ENCODE peak calls at places on chromosomes 11 and 22, in four cellular contexts. Q is transverse colon, A is K562, N is A549. T is an unnamed sample.

GRCh38 chr11:122634507-122634906 is 21.0 kb upstream of the UBASH3B start:
- DNase-seq in A (no peak), N (no peak), Q (peak), T (no peak)

GRCh38 chr22:50308597-50308935 is 1.1 kb upstream of the PLXNB2 start:
- DNase-seq in Q (peak), N (peak), A (peak), T (peak)

GRCh38 chr22:43226368-43226979 is 39.5 kb upstream of the TTLL12 start:
- DNase-seq in Q (no peak), A (peak), N (no peak), T (no peak)

GRCh38 chr11:86726118-86726748 is 53.8 kb upstream of the ME3 start:
- DNase-seq in N (peak), A (no peak), Q (no peak), T (no peak)

GRCh38 chr11:29310016-29310415 is 706.8 kb downstream of the KCNA4 start:
- DNase-seq in A (no peak), Q (no peak), N (no peak), T (no peak)

GRCh38 chr11:61061081-61061826 is 41.0 kb upstream of the CD5 start:
- DNase-seq in A (no peak), Q (no peak), N (no peak), T (no peak)

GRCh38 chr11:1745701-1746320 is 4.6 kb downstream of the IFITM10 start:
- DNase-seq in N (no peak), Q (no peak), A (no peak), T (no peak)

GRCh38 chr11:126112547-126112946 is 49.9 kb upstream of the CDON start:
- DNase-seq in N (no peak), Q (no peak), A (no peak), T (no peak)

GRCh38 chr22:46833228-46833627 is 70.8 kb downstream of the TBC1D22A start:
- DNase-seq in Q (no peak), N (peak), A (no peak), T (no peak)

GRCh38 chr11:16511109-16511806 is 154.9 kb upstream of the SOX6 start:
- DNase-seq in Q (no peak), N (no peak), A (no peak), T (no peak)

GRCh38 chr11:94958118-94958517 is 15.2 kb downstream of the CWC15 start:
- DNase-seq in Q (no peak), A (no peak), N (no peak), T (no peak)

GRCh38 chr11:67615455-67616430 is 9.0 kb downstream of the NDUFV1 start:
- DNase-seq in N (peak), Q (peak), A (peak), T (no peak)

GRCh38 chr11:78188809-78189724 is at the start of gene USP35:
- DNase-seq in Q (no peak), N (no peak), A (no peak), T (no peak)

GRCh38 chr11:78190374-78190773 is 1.7 kb downstream of the USP35 start:
- DNase-seq in A (no peak), N (no peak), Q (no peak), T (no peak)

GRCh38 chr11:78189851-78190250 is 1.1 kb downstream of the USP35 start:
- DNase-seq in N (no peak), A (no peak), Q (no peak), T (no peak)

GRCh38 chr11:78187366-78188011 is 937 bp downstream of the KCTD21 start:
- DNase-seq in N (no peak), Q (no peak), A (no peak), T (no peak)

GRCh38 chr11:78188012-78188808 is at the start of gene KCTD21:
- DNase-seq in Q (peak), N (peak), A (peak), T (peak)
- TF ChIP-seq EP300 in Q (no peak), N (no peak), A (peak), T (no peak)

GRCh38 chr11:36361472-36361871 is 65.4 kb downstream of the PRR5L start:
- DNase-seq in A (no peak), Q (no peak), N (no peak), T (no peak)

GRCh38 chr11:36360318-36360717 is 64.2 kb downstream of the PRR5L start:
- DNase-seq in A (no peak), N (no peak), Q (no peak), T (no peak)

GRCh38 chr11:36360833-36361232 is 64.7 kb downstream of the PRR5L start:
- DNase-seq in N (no peak), Q (no peak), A (no peak), T (no peak)

GRCh38 chr11:36362902-36363301 is 66.8 kb downstream of the PRR5L start:
- DNase-seq in Q (no peak), A (no peak), N (no peak), T (peak)

GRCh38 chr11:36361901-36362391 is 65.9 kb downstream of the PRR5L start:
- DNase-seq in Q (no peak), A (no peak), N (peak), T (no peak)
- TF ChIP-seq EP300 in Q (no peak), A (no peak), N (no peak), T (no peak)

GRCh38 chr11:20051783-20052399 is 108.4 kb downstream of the DBX1 start:
- DNase-seq in N (no peak), A (no peak), Q (no peak), T (no peak)
- TF ChIP-seq EP300 in N (no peak), A (no peak), Q (no peak), T (no peak)

DNA sequence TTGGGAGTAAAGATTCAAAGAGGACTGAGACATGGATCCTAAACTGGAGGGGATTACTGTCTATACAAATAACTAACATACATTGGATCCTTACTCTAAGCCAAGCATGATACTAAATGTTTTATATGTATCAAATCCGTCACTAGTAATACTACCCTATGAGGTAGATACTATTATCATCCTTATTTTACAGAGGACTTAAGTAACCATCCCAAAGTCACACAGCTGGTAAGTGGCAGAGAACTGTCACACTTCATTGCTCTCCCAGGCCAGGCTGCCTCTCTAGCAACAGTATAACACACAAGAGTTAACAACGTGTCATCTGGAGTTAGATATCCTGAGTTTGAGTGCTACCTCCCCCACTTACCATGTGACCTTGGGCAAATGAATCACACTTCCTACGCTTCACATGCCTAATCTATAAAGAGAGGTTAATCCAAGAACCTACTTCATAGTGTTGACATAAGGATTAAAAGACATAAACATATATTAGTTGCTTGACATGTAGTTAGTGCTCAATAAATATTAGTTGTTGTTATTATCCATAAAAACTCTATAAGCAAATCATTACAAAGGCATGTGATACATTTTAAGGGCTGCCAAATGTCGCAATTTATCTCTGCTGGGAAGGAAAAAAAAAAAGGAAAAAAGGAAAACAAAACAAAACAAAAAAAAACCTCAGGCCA is 33.8 kb upstream of the SPON1 start:
- DNase-seq in Q (no peak), A (no peak), N (peak), T (peak)
- TF ChIP-seq EP300 in Q (no peak), A (peak), N (no peak), T (no peak)

DNA sequence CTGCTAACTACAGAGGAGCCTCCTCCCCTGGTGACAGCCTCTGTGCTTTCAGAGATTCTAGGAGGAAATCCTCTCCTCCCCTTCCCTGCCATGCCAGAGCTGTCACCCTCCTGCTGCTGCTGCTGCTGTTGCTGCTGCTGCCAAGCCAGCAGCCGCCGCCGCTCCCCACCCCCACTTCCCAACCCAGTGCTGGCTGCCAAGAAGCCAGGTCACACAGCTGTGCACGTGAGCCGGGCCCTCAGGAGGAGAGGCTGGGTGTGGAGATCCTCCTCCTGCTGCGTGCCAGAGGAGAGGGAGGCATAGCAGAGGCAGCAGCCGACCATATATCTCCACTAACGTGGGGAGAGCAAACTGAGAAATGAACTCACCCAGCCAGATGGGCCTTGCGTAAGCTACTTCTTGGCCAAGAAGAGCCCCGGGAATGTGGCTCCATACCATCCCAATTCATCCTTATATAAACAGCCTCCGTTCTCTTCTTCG is 12.4 kb downstream of the CRY2 start:
- DNase-seq in A (no peak), Q (peak), N (no peak), T (peak)
- TF ChIP-seq EP300 in A (no peak), Q (peak), N (no peak), T (peak)

GRCh38 chr22:37751449-37752188 is 54.8 kb downstream of the TRIOBP start:
- DNase-seq in A (no peak), N (peak), Q (no peak), T (no peak)

GRCh38 chr22:37749831-37750595 is 53.2 kb downstream of the TRIOBP start:
- DNase-seq in N (no peak), Q (no peak), A (no peak), T (no peak)

GRCh38 chr22:37753746-37754145 is 54.0 kb upstream of the GCAT start:
- DNase-seq in A (no peak), N (peak), Q (no peak), T (no peak)

GRCh38 chr22:37750596-37751162 is 53.8 kb downstream of the TRIOBP start:
- DNase-seq in A (no peak), Q (no peak), N (no peak), T (no peak)

GRCh38 chr22:37752189-37753061 is 55.3 kb upstream of the GCAT start:
- DNase-seq in Q (peak), N (peak), A (no peak), T (peak)
- TF ChIP-seq EP300 in Q (no peak), N (peak), A (no peak), T (no peak)

GRCh38 chr22:29705651-29706050 is 14.2 kb upstream of the CABP7 start:
- DNase-seq in A (no peak), N (no peak), Q (no peak), T (no peak)
- TF ChIP-seq EP300 in A (no peak), N (no peak), Q (no peak), T (no peak)

DNA sequence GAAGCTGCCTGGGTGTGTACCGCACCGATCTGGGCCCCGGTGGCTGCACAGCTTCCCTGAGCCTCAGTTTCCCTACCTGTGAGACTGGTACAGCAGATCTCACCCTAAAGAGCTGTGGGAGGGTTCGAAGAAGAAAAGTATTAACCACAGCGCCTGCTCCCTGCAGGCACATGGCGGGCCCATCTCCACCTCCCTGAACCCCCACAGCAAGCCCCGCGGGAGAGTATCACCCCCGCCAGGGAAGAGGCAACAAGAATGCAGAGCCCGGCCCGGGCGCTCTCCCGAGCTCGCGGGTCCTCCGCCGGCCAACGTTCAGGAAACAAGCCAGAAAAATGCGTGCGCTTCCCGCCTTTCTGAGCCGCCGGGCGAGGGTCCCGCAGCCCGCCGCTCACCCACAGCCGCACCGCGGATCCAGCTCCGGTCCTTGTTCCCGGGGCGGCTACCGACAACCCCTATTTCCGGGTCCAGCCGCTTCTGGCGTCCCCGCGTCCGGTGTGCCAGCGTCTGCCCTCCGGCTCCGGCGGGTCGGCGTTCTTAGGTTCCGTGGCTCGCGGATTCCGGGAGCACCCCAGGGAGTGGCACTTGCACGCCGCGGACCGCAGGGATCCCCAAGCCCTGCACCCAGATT is at the start of gene TOP3B:
- DNase-seq in N (peak), A (peak), Q (peak), T (peak)
- TF ChIP-seq EP300 in N (no peak), A (peak), Q (no peak), T (no peak)

GRCh38 chr22:28956506-28956905 is 73.1 kb downstream of the ZNRF3 start:
- DNase-seq in Q (no peak), A (no peak), N (no peak), T (no peak)

GRCh38 chr22:28953976-28954880 is 70.9 kb downstream of the ZNRF3 start:
- DNase-seq in N (no peak), Q (no peak), A (no peak), T (no peak)

GRCh38 chr22:28958611-28959010 is 75.2 kb downstream of the ZNRF3 start:
- DNase-seq in Q (no peak), N (no peak), A (no peak), T (no peak)

GRCh38 chr22:28953399-28953798 is 70.0 kb downstream of the ZNRF3 start:
- DNase-seq in Q (no peak), N (no peak), A (no peak), T (no peak)

GRCh38 chr22:28955817-28956216 is 72.4 kb downstream of the ZNRF3 start:
- DNase-seq in A (no peak), N (no peak), Q (peak), T (no peak)
- TF ChIP-seq EP300 in A (no peak), N (no peak), Q (no peak), T (no peak)

DNA sequence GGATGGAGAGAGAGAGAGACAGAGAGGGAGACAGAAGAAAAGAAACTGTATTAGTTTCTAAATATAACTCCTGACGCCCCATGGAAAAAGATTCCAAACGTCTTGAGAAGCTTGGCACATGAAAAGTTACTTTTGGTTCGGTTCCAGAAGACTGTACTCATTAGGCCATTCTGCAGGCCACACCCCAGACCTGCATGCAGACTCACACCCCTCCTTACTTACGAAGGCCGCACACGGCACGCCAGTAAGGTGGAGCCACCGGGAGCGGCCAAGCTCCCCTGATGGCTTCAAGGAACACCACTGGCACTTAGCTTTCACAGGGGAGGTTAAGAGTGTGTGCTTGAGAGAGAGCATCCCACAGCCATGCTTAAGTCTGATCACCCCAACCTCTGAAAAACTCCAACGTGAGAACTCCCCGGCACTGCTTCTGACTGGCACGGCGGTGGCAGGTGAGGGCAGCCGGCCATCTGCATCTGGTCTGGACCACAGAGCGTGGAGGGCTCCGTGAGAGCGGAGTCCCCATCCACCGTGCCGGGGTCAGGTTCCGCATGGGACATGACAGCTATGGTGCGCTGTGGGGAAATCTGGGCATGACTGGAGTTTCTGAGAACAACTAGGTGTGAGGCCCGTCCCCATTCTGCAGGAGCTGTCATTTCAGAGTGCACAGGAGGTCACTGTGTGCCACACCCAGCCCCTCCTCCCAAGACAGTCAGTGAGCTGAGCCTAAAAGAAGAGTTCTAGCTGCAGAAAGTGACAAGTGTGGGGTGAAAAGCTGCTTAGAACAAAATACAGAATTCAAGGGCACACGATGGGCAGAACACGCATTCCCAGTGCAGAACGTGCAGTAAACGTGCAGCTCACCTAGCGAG is 62.4 kb downstream of the MYH9 start:
- DNase-seq in N (no peak), A (no peak), Q (peak), T (no peak)
- TF ChIP-seq EP300 in N (no peak), A (no peak), Q (peak), T (peak)

T was measured in esophagus muscularis mucosa.